ENCODE peak calls at places on chromosomes 3 and 15, in seven cellular contexts. R, U, B, N, Y, D and H are unnamed samples.

GRCh38 chr3:12198301-12198700 is 39.6 kb upstream of the TIMP4 start:
- DNase-seq in R (no peak), U (no peak), B (no peak), N (no peak), Y (no peak), D (no peak), H (no peak)

GRCh38 chr3:159635047-159635641 is 353.5 kb upstream of the IL12A start:
- DNase-seq in R (no peak), U (no peak), B (no peak), N (no peak), Y (no peak), D (no peak), H (no peak)

GRCh38 chr15:68154923-68155559 is 50.1 kb downstream of the CALML4 start:
- DNase-seq in R (peak; percentile 38), U (no peak), B (peak; percentile 37), N (no peak), Y (no peak), D (peak; percentile 14), H (no peak)

GRCh38 chr15:79524531-79524930 is 92.4 kb downstream of the MINAR1 start:
- DNase-seq in R (no peak), U (no peak), B (no peak), N (no peak), Y (no peak), D (no peak), H (no peak)

GRCh38 chr3:190375250-190375649 is 12.7 kb upstream of the CLDN16 start:
- DNase-seq in R (no peak), U (no peak), B (no peak), N (no peak), Y (no peak), D (no peak), H (peak; percentile 10)

GRCh38 chr3:43871627-43872245 is 181.0 kb downstream of the ABHD5 start:
- DNase-seq in R (no peak), U (peak; percentile 25), B (no peak), N (no peak), Y (no peak), D (no peak), H (no peak)

GRCh38 chr3:5017953-5018531 is 38.8 kb downstream of the BHLHE40 start:
- DNase-seq in R (peak; percentile 82), U (no peak), B (peak; percentile 50), N (peak; percentile 35), Y (no peak), D (no peak), H (no peak)

GRCh38 chr3:40008796-40009195 is 199.4 kb downstream of the MYRIP start:
- DNase-seq in R (no peak), U (no peak), B (no peak), N (no peak), Y (no peak), D (no peak), H (no peak)